ENCODE peak calls at places on chromosomes 2 and 18, in four cellular contexts. B is mucosa of descending colon, Q is A549, C is aorta. X is an unnamed sample.

GRCh38 chr2:218398437-218399390 is 954 bp upstream of the CTDSP1 start:
- DNase-seq in B (peak; percentile 90), Q (peak; percentile 73), C (peak; percentile 94), X (peak; percentile 89)

GRCh38 chr2:151071382-151071781 is 190.3 kb downstream of the RBM43 start:
- DNase-seq in Q (peak; percentile 35), B (no peak), C (no peak), X (no peak)

GRCh38 chr2:235619544-235619943 is 125.7 kb downstream of the AGAP1 start:
- DNase-seq in B (no peak), C (no peak), Q (no peak), X (no peak)

GRCh38 chr2:158979775-158980174 is 11.3 kb downstream of the TANC1 start:
- DNase-seq in Q (no peak), B (no peak), C (no peak), X (no peak)

GRCh38 chr2:79040967-79041582 is 15.6 kb downstream of the REG3G start:
- DNase-seq in Q (peak; percentile 15), C (no peak), B (no peak), X (no peak)

GRCh38 chr2:20123871-20124594 is 72.6 kb upstream of the LAPTM4A start:
- DNase-seq in C (no peak), Q (no peak), B (no peak), X (no peak)

GRCh38 chr2:217417536-217417935 is 557.7 kb upstream of the TNP1 start:
- DNase-seq in B (no peak), C (no peak), Q (no peak), X (no peak)

GRCh38 chr18:2411381-2411977 is 159.8 kb downstream of the METTL4 start:
- DNase-seq in C (no peak), B (no peak), Q (peak; percentile 3), X (no peak)

GRCh38 chr2:128180031-128180430 is 89.0 kb downstream of the UGGT1 start:
- DNase-seq in Q (no peak), B (no peak), C (no peak), X (no peak)

GRCh38 chr18:50656841-50657470 is 97.1 kb downstream of the MAPK4 start:
- DNase-seq in C (peak; percentile 45), Q (no peak), B (no peak), X (no peak)

GRCh38 chr2:180523629-180524340 is 456.6 kb upstream of the UBE2E3 start:
- DNase-seq in Q (peak; percentile 35), C (no peak), B (no peak), X (no peak)

GRCh38 chr2:74528600-74529356 is 728 bp downstream of the AUP1 start:
- DNase-seq in Q (no peak), B (peak; percentile 54), C (no peak), X (no peak)

GRCh38 chr2:177595126-177595525 is 202.6 kb downstream of the AGPS start:
- DNase-seq in Q (no peak), C (no peak), B (no peak), X (no peak)

GRCh38 chr2:226730487-226730886 is 69.1 kb downstream of the IRS1 start:
- DNase-seq in C (no peak), B (no peak), Q (peak; percentile 36), X (no peak)

GRCh38 chr18:60975419-60975818 is 357.8 kb upstream of the CDH20 start:
- DNase-seq in Q (no peak), C (no peak), B (no peak), X (no peak)

GRCh38 chr2:212897296-212897695 is 254.1 kb downstream of the IKZF2 start:
- DNase-seq in B (no peak), Q (no peak), C (no peak), X (no peak)

GRCh38 chr18:46239998-46240397 is 135.8 kb downstream of the HAUS1 start:
- DNase-seq in B (no peak), Q (no peak), C (no peak), X (no peak)

GRCh38 chr2:3728104-3729054 is 25.0 kb downstream of the DCDC2C start:
- DNase-seq in B (no peak), Q (peak; percentile 56), C (no peak), X (no peak)

GRCh38 chr18:70384181-70384790 is 95.4 kb downstream of the SOCS6 start:
- DNase-seq in B (no peak), C (no peak), Q (peak; percentile 91), X (no peak)

GRCh38 chr2:238147791-238148190 is 9.3 kb downstream of the KLHL30 start:
- DNase-seq in Q (no peak), C (no peak), B (no peak), X (no peak)

GRCh38 chr2:55856936-55857335 is 66.6 kb downstream of the EFEMP1 start:
- DNase-seq in Q (peak; percentile 32), C (no peak), B (no peak), X (no peak)

GRCh38 chr2:110858993-110859770 is 126.8 kb downstream of the ACOXL start:
- DNase-seq in Q (no peak), C (no peak), B (no peak), X (no peak)

GRCh38 chr2:237590272-237591020 is at the start of gene RAB17:
- DNase-seq in C (peak; percentile 51), B (peak; percentile 85), Q (peak; percentile 48), X (peak; percentile 83)

GRCh38 chr2:69380072-69380917 is 6.7 kb downstream of the GFPT1 start:
- DNase-seq in C (no peak), B (no peak), Q (peak; percentile 53), X (peak; percentile 81)

GRCh38 chr2:203451686-203452085 is 83.4 kb downstream of the RAPH1 start:
- DNase-seq in B (no peak), C (no peak), Q (no peak), X (no peak)

GRCh38 chr2:224716921-224717320 is 756 bp upstream of the CCDC195 start:
- DNase-seq in B (no peak), Q (no peak), C (no peak), X (no peak)

GRCh38 chr2:220279840-220280239 is 652.4 kb downstream of the SLC4A3 start:
- DNase-seq in B (no peak), C (no peak), Q (no peak), X (no peak)

GRCh38 chr2:231427116-231427515 is 31.6 kb downstream of the B3GNT7 start:
- DNase-seq in B (no peak), Q (no peak), C (no peak), X (no peak)

GRCh38 chr18:11751305-11752115 is 62.4 kb downstream of the GNAL start:
- DNase-seq in Q (no peak), B (no peak), C (no peak), X (no peak)

GRCh38 chr2:237723613-237724012 is 75.0 kb upstream of the RBM44 start:
- DNase-seq in B (peak; percentile 92), Q (peak; percentile 72), C (no peak), X (no peak)

GRCh38 chr2:56682397-56682760 is 498.6 kb downstream of the CCDC85A start:
- DNase-seq in C (no peak), Q (no peak), B (no peak), X (no peak)

GRCh38 chr2:150872919-150873772 is 385.7 kb upstream of the RND3 start:
- DNase-seq in C (no peak), Q (no peak), B (no peak), X (no peak)

GRCh38 chr2:130917006-130917688 is 80.4 kb downstream of the ARHGEF4 start:
- DNase-seq in Q (no peak), C (no peak), B (no peak), X (no peak)

GRCh38 chr2:96899084-96899735 is 29.3 kb upstream of the SEMA4C start:
- DNase-seq in B (no peak), C (no peak), Q (no peak), X (no peak)

GRCh38 chr2:135756692-135757091 is 15.0 kb downstream of the UBXN4 start:
- DNase-seq in C (no peak), Q (no peak), B (no peak), X (no peak)
- H3K9me3 ChIP-seq in C (peaks cover 2% of the 10 kb centered on the region), Q (peaks cover 25% of the 10 kb centered on the region), B (peaks cover 13% of the 10 kb centered on the region), X (peaks cover 13% of the 10 kb centered on the region)

GRCh38 chr18:48785091-48785614 is 165.6 kb downstream of the SMAD7 start:
- DNase-seq in C (peak; percentile 68), B (peak; percentile 61), Q (no peak), X (peak; percentile 76)
- H3K4me1 ChIP-seq in C (no peaks in the 10 kb centered on the region), B (peaks cover 21% of the 10 kb centered on the region), Q (no peaks in the 10 kb centered on the region), X (peaks cover 71% of the 10 kb centered on the region)

DNA sequence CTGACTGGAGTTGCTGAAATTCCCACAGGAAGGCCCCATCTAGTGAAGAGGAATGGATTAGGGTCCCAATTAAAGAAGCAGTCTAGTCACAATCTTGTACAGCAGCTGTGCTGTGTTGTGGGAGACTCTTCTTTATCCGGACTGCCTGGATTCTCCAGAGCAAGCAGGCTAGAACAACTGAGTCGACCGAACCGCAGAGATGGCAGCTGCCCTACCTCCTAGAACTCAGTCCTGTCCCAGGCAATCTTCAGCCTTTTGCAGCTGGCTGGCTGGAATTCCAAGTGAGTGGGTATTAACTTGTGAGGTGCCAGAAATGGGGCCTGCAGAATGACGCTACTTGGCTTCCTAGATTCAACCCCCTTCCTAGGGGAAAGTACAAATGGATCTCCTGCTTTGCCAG is 1952.4 kb upstream of the LRRTM1 start:
- DNase-seq in C (no peak), Q (no peak), B (no peak), X (no peak)
- H3K9me3 ChIP-seq in C (no peaks in the 10 kb centered on the region), Q (peaks cover 21% of the 10 kb centered on the region), B (no peaks in the 10 kb centered on the region), X (peaks cover 10% of the 10 kb centered on the region)

GRCh38 chr2:143452817-143453462 is 323.7 kb downstream of the ARHGAP15 start:
- DNase-seq in Q (no peak), C (no peak), B (no peak), X (no peak)
- H3K4me1 ChIP-seq in Q (no peaks in the 10 kb centered on the region), C (no peaks in the 10 kb centered on the region), B (no peaks in the 10 kb centered on the region), X (no peaks in the 10 kb centered on the region)

GRCh38 chr2:16186661-16187516 is 246.5 kb downstream of the MYCN start:
- DNase-seq in C (no peak), B (no peak), Q (no peak), X (no peak)

GRCh38 chr2:16187517-16187887 is 247.2 kb downstream of the MYCN start:
- DNase-seq in C (no peak), B (no peak), Q (no peak), X (no peak)

GRCh38 chr2:16184945-16185660 is 244.8 kb downstream of the MYCN start:
- DNase-seq in Q (no peak), B (no peak), C (no peak), X (no peak)

GRCh38 chr2:16184341-16184890 is 244.1 kb downstream of the MYCN start:
- DNase-seq in Q (no peak), B (no peak), C (no peak), X (no peak)

GRCh38 chr2:16185671-16186391 is 245.5 kb downstream of the MYCN start:
- DNase-seq in C (no peak), Q (no peak), B (no peak), X (no peak)
- H3K9me3 ChIP-seq in C (no peaks in the 10 kb centered on the region), Q (no peaks in the 10 kb centered on the region), B (no peaks in the 10 kb centered on the region), X (no peaks in the 10 kb centered on the region)